ENCODE peak calls at places on chromosomes 5 and 9, in seven cellular contexts. One of them, this sample, is unnamed. For H3K9me3 and H3K4me1, the result is how much of the 10 kb centered on the place peaks cover.

GRCh38 chr9:126569036-126569435 is 44.7 kb upstream of the LMX1B start:
- DNase-seq in transverse colon: no peak
- DNase-seq in heart right ventricle: no peak
- DNase-seq in IMR-90: no peak
- DNase-seq in mucosa of descending colon: no peak
- DNase-seq in upper lobe of left lung: no peak
- DNase-seq in CD4-positive, CD25-positive, alpha-beta regulatory T cell: no peak
- DNase-seq in this sample: no peak

GRCh38 chr5:57494104-57495098 is 11.8 kb upstream of the ACTBL2 start:
- DNase-seq in transverse colon: peak
- DNase-seq in heart right ventricle: peak
- DNase-seq in IMR-90: peak
- DNase-seq in mucosa of descending colon: no peak
- DNase-seq in upper lobe of left lung: no peak
- DNase-seq in CD4-positive, CD25-positive, alpha-beta regulatory T cell: no peak
- DNase-seq in this sample: no peak

GRCh38 chr5:115342593-115343377 is 46.3 kb upstream of the CCDC112 start:
- DNase-seq in transverse colon: no peak
- DNase-seq in heart right ventricle: no peak
- DNase-seq in IMR-90: no peak
- DNase-seq in mucosa of descending colon: no peak
- DNase-seq in upper lobe of left lung: no peak
- DNase-seq in CD4-positive, CD25-positive, alpha-beta regulatory T cell: no peak
- DNase-seq in this sample: no peak

GRCh38 chr9:134922066-134922931 is 4.6 kb upstream of the FCN1 start:
- DNase-seq in transverse colon: no peak
- DNase-seq in heart right ventricle: peak
- DNase-seq in IMR-90: no peak
- DNase-seq in mucosa of descending colon: no peak
- DNase-seq in upper lobe of left lung: no peak
- DNase-seq in CD4-positive, CD25-positive, alpha-beta regulatory T cell: no peak
- DNase-seq in this sample: no peak

GRCh38 chr9:129597355-129598088 is 23.4 kb downstream of the C9orf50 start:
- DNase-seq in transverse colon: peak
- DNase-seq in heart right ventricle: peak
- DNase-seq in IMR-90: peak
- DNase-seq in mucosa of descending colon: peak
- DNase-seq in upper lobe of left lung: peak
- DNase-seq in CD4-positive, CD25-positive, alpha-beta regulatory T cell: no peak
- DNase-seq in this sample: no peak

GRCh38 chr9:123349691-123350480 is 6.1 kb upstream of the CRB2 start:
- DNase-seq in transverse colon: peak
- DNase-seq in heart right ventricle: no peak
- DNase-seq in IMR-90: peak
- DNase-seq in mucosa of descending colon: no peak
- DNase-seq in upper lobe of left lung: no peak
- DNase-seq in CD4-positive, CD25-positive, alpha-beta regulatory T cell: peak
- DNase-seq in this sample: peak

GRCh38 chr5:68373050-68373449 is 157.5 kb downstream of the PIK3R1 start:
- DNase-seq in transverse colon: no peak
- DNase-seq in heart right ventricle: no peak
- DNase-seq in IMR-90: no peak
- DNase-seq in mucosa of descending colon: no peak
- DNase-seq in upper lobe of left lung: no peak
- DNase-seq in CD4-positive, CD25-positive, alpha-beta regulatory T cell: no peak
- DNase-seq in this sample: no peak

GRCh38 chr5:97231025-97231636 is 48.1 kb upstream of the RIOK2 start:
- DNase-seq in transverse colon: peak
- DNase-seq in heart right ventricle: no peak
- DNase-seq in IMR-90: peak
- DNase-seq in mucosa of descending colon: no peak
- DNase-seq in upper lobe of left lung: no peak
- DNase-seq in CD4-positive, CD25-positive, alpha-beta regulatory T cell: peak
- DNase-seq in this sample: peak

GRCh38 chr5:34604119-34604675 is 51.9 kb upstream of the RAI14 start:
- DNase-seq in transverse colon: no peak
- DNase-seq in heart right ventricle: no peak
- DNase-seq in IMR-90: no peak
- DNase-seq in mucosa of descending colon: no peak
- DNase-seq in upper lobe of left lung: no peak
- DNase-seq in CD4-positive, CD25-positive, alpha-beta regulatory T cell: no peak
- DNase-seq in this sample: no peak

GRCh38 chr5:55991768-55992486 is 2.8 kb downstream of the IL6ST start:
- DNase-seq in transverse colon: no peak
- DNase-seq in heart right ventricle: no peak
- DNase-seq in IMR-90: no peak
- DNase-seq in mucosa of descending colon: no peak
- DNase-seq in upper lobe of left lung: no peak
- DNase-seq in CD4-positive, CD25-positive, alpha-beta regulatory T cell: no peak
- DNase-seq in this sample: no peak

GRCh38 chr9:14349818-14350333 is 35.9 kb upstream of the NFIB start:
- DNase-seq in transverse colon: no peak
- DNase-seq in heart right ventricle: no peak
- DNase-seq in IMR-90: no peak
- DNase-seq in mucosa of descending colon: no peak
- DNase-seq in upper lobe of left lung: peak
- DNase-seq in CD4-positive, CD25-positive, alpha-beta regulatory T cell: no peak
- DNase-seq in this sample: no peak

GRCh38 chr5:6522983-6523382 is 74.3 kb downstream of the UBE2QL1 start:
- DNase-seq in transverse colon: no peak
- DNase-seq in heart right ventricle: no peak
- DNase-seq in IMR-90: no peak
- DNase-seq in mucosa of descending colon: no peak
- DNase-seq in upper lobe of left lung: peak
- DNase-seq in CD4-positive, CD25-positive, alpha-beta regulatory T cell: no peak
- DNase-seq in this sample: no peak

GRCh38 chr5:140926211-140926902 is at the start of gene PCDHAC1:
- DNase-seq in transverse colon: peak
- DNase-seq in heart right ventricle: peak
- DNase-seq in IMR-90: no peak
- DNase-seq in mucosa of descending colon: peak
- DNase-seq in upper lobe of left lung: peak
- DNase-seq in CD4-positive, CD25-positive, alpha-beta regulatory T cell: no peak
- DNase-seq in this sample: peak

GRCh38 chr5:139659673-139660072 is 11.5 kb downstream of the CXXC5 start:
- DNase-seq in transverse colon: no peak
- DNase-seq in heart right ventricle: no peak
- DNase-seq in IMR-90: no peak
- DNase-seq in mucosa of descending colon: no peak
- DNase-seq in upper lobe of left lung: no peak
- DNase-seq in CD4-positive, CD25-positive, alpha-beta regulatory T cell: no peak
- DNase-seq in this sample: no peak

GRCh38 chr5:158340608-158341007 is 481.7 kb upstream of the CLINT1 start:
- DNase-seq in transverse colon: no peak
- DNase-seq in heart right ventricle: no peak
- DNase-seq in IMR-90: no peak
- DNase-seq in mucosa of descending colon: no peak
- DNase-seq in upper lobe of left lung: no peak
- DNase-seq in CD4-positive, CD25-positive, alpha-beta regulatory T cell: no peak
- DNase-seq in this sample: no peak
- H3K9me3 ChIP-seq in transverse colon: under half
- H3K9me3 ChIP-seq in heart right ventricle: under half
- H3K9me3 ChIP-seq in IMR-90: under half
- H3K9me3 ChIP-seq in mucosa of descending colon: under half
- H3K9me3 ChIP-seq in upper lobe of left lung: under half
- H3K9me3 ChIP-seq in CD4-positive, CD25-positive, alpha-beta regulatory T cell: under half
- H3K9me3 ChIP-seq in this sample: under half

GRCh38 chr5:129963359-129963758 is 59.1 kb downstream of the CHSY3 start:
- DNase-seq in transverse colon: no peak
- DNase-seq in heart right ventricle: no peak
- DNase-seq in IMR-90: peak
- DNase-seq in mucosa of descending colon: no peak
- DNase-seq in upper lobe of left lung: no peak
- DNase-seq in CD4-positive, CD25-positive, alpha-beta regulatory T cell: no peak
- DNase-seq in this sample: no peak
- H3K4me3 ChIP-seq in transverse colon: no peak
- H3K4me3 ChIP-seq in heart right ventricle: no peak
- H3K4me3 ChIP-seq in IMR-90: no peak
- H3K4me3 ChIP-seq in mucosa of descending colon: no peak
- H3K4me3 ChIP-seq in upper lobe of left lung: no peak
- H3K4me3 ChIP-seq in CD4-positive, CD25-positive, alpha-beta regulatory T cell: no peak
- H3K4me3 ChIP-seq in this sample: no peak

GRCh38 chr5:172875372-172876279 is 41.6 kb downstream of the ERGIC1 start:
- DNase-seq in transverse colon: no peak
- DNase-seq in heart right ventricle: no peak
- DNase-seq in IMR-90: no peak
- DNase-seq in mucosa of descending colon: no peak
- DNase-seq in upper lobe of left lung: no peak
- DNase-seq in CD4-positive, CD25-positive, alpha-beta regulatory T cell: no peak
- DNase-seq in this sample: no peak

GRCh38 chr5:172871982-172872381 is 37.9 kb downstream of the ERGIC1 start:
- DNase-seq in transverse colon: no peak
- DNase-seq in heart right ventricle: no peak
- DNase-seq in IMR-90: peak
- DNase-seq in mucosa of descending colon: no peak
- DNase-seq in upper lobe of left lung: no peak
- DNase-seq in CD4-positive, CD25-positive, alpha-beta regulatory T cell: no peak
- DNase-seq in this sample: no peak

GRCh38 chr5:172873513-172873912 is 39.5 kb downstream of the ERGIC1 start:
- DNase-seq in transverse colon: no peak
- DNase-seq in heart right ventricle: no peak
- DNase-seq in IMR-90: no peak
- DNase-seq in mucosa of descending colon: no peak
- DNase-seq in upper lobe of left lung: no peak
- DNase-seq in CD4-positive, CD25-positive, alpha-beta regulatory T cell: no peak
- DNase-seq in this sample: no peak

GRCh38 chr5:172872997-172873491 is 39.0 kb downstream of the ERGIC1 start:
- DNase-seq in transverse colon: peak
- DNase-seq in heart right ventricle: peak
- DNase-seq in IMR-90: peak
- DNase-seq in mucosa of descending colon: no peak
- DNase-seq in upper lobe of left lung: no peak
- DNase-seq in CD4-positive, CD25-positive, alpha-beta regulatory T cell: no peak
- DNase-seq in this sample: no peak

DNA sequence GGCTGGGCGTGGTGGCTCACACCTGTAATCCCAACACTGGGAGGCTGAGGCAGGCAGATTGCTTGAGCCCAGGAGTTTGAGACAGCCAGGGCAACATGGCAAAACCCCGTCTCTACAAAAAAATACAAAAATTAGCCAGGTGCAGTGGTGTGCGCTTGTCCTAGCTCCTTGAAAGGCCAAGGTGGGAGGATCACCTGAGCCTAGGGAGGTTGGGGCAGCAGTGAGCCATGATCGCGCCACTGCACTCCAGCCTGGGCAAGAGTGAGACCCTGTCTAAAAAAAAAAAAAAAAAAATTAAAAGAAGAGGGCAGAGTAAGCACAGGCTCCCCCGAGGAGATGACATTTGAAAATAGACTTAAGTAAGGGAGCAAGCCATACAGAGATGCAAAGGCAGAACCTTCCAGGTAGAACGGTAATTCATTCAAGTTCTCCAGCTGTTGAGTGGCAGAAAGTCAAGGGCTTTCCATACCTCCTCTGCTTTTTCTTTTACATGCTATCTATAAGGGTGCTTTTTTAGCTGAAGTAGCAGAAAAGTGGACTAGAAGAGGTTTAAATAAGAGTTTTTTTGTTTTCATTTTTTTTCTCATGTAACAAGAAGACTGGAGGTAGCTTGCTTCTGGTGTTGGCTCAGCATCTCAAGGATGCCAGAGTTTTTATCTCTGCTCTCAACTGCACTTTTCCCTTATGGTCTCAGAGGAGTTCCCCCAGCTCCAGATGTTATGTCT is 40.8 kb downstream of the ERGIC1 start:
- DNase-seq in transverse colon: no peak
- DNase-seq in heart right ventricle: no peak
- DNase-seq in IMR-90: no peak
- DNase-seq in mucosa of descending colon: no peak
- DNase-seq in upper lobe of left lung: no peak
- DNase-seq in CD4-positive, CD25-positive, alpha-beta regulatory T cell: no peak
- DNase-seq in this sample: no peak
- H3K4me1 ChIP-seq in transverse colon: under half
- H3K4me1 ChIP-seq in heart right ventricle: half or more
- H3K4me1 ChIP-seq in IMR-90: half or more
- H3K4me1 ChIP-seq in mucosa of descending colon: under half
- H3K4me1 ChIP-seq in upper lobe of left lung: under half
- H3K4me1 ChIP-seq in CD4-positive, CD25-positive, alpha-beta regulatory T cell: under half
- H3K4me1 ChIP-seq in this sample: under half

GRCh38 chr5:2190549-2190948 is 307.8 kb upstream of the IRX4 start:
- DNase-seq in transverse colon: no peak
- DNase-seq in heart right ventricle: no peak
- DNase-seq in IMR-90: no peak
- DNase-seq in mucosa of descending colon: no peak
- DNase-seq in upper lobe of left lung: no peak
- DNase-seq in CD4-positive, CD25-positive, alpha-beta regulatory T cell: no peak
- DNase-seq in this sample: no peak
- H3K9me3 ChIP-seq in transverse colon: under half
- H3K9me3 ChIP-seq in heart right ventricle: under half
- H3K9me3 ChIP-seq in IMR-90: under half
- H3K9me3 ChIP-seq in mucosa of descending colon: under half
- H3K9me3 ChIP-seq in upper lobe of left lung: under half
- H3K9me3 ChIP-seq in CD4-positive, CD25-positive, alpha-beta regulatory T cell: under half
- H3K9me3 ChIP-seq in this sample: under half

DNA sequence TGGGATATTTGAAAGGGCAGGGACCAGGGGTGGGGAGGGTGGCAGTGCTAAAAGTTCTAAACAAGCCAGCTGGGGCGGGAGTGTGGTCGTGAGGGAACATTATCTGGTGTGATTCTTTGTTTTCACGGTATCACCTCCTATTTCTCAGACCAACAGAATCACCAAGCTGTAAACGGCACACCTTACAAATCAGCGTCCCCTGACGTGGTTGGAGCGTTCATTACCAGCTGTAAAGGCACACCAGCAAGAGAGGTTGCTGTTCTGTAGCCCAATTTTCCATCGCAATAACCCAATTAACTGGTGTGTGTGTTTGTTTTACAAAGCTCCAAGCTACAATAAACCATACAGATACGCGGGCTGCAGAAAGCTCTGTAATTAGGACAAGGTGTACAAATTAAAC is 303.5 kb upstream of the CLINT1 start:
- DNase-seq in transverse colon: peak
- DNase-seq in heart right ventricle: no peak
- DNase-seq in IMR-90: no peak
- DNase-seq in mucosa of descending colon: no peak
- DNase-seq in upper lobe of left lung: no peak
- DNase-seq in CD4-positive, CD25-positive, alpha-beta regulatory T cell: no peak
- DNase-seq in this sample: no peak
- H3K4me3 ChIP-seq in transverse colon: no peak
- H3K4me3 ChIP-seq in heart right ventricle: no peak
- H3K4me3 ChIP-seq in IMR-90: no peak
- H3K4me3 ChIP-seq in mucosa of descending colon: no peak
- H3K4me3 ChIP-seq in upper lobe of left lung: no peak
- H3K4me3 ChIP-seq in CD4-positive, CD25-positive, alpha-beta regulatory T cell: no peak
- H3K4me3 ChIP-seq in this sample: no peak

GRCh38 chr5:14701556-14701955 is 37.0 kb downstream of the OTULIN start:
- DNase-seq in transverse colon: no peak
- DNase-seq in heart right ventricle: no peak
- DNase-seq in IMR-90: no peak
- DNase-seq in mucosa of descending colon: no peak
- DNase-seq in upper lobe of left lung: no peak
- DNase-seq in CD4-positive, CD25-positive, alpha-beta regulatory T cell: no peak
- DNase-seq in this sample: no peak
- H3K4me1 ChIP-seq in transverse colon: under half
- H3K4me1 ChIP-seq in heart right ventricle: half or more
- H3K4me1 ChIP-seq in IMR-90: under half
- H3K4me1 ChIP-seq in mucosa of descending colon: under half
- H3K4me1 ChIP-seq in upper lobe of left lung: under half
- H3K4me1 ChIP-seq in CD4-positive, CD25-positive, alpha-beta regulatory T cell: half or more
- H3K4me1 ChIP-seq in this sample: under half

DNA sequence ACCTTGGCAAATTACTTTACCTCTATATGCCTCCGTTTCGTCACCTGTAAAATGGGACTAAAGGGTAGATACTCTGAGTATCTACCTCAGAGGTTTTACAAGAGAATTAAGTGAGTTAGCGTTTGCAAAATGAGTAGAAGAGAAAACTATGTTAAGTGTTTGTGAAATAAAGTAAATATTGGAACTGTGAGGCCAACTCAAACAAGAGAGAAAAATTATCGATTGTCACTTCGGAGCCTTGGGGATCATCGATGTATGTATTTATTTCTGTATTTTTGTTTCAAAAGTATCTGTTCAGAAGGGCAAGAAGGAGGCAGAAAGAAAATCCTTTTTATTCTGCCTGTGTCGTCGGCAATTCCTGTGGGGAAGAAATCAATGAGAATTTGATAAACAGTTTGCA is 25.8 kb upstream of the C5orf58 start:
- DNase-seq in transverse colon: no peak
- DNase-seq in heart right ventricle: no peak
- DNase-seq in IMR-90: no peak
- DNase-seq in mucosa of descending colon: no peak
- DNase-seq in upper lobe of left lung: no peak
- DNase-seq in CD4-positive, CD25-positive, alpha-beta regulatory T cell: no peak
- DNase-seq in this sample: no peak
- H3K9me3 ChIP-seq in transverse colon: under half
- H3K9me3 ChIP-seq in heart right ventricle: under half
- H3K9me3 ChIP-seq in IMR-90: under half
- H3K9me3 ChIP-seq in mucosa of descending colon: under half
- H3K9me3 ChIP-seq in upper lobe of left lung: under half
- H3K9me3 ChIP-seq in CD4-positive, CD25-positive, alpha-beta regulatory T cell: under half
- H3K9me3 ChIP-seq in this sample: under half

This sample was measured in naive thymus-derived CD4-positive, alpha-beta T cell.